ENCODE peak calls at places on chromosomes 1 and 21, in ten cellular contexts. One of them, this sample, is unnamed.

GRCh38 chr1:100397681-100398080 is 45.4 kb downstream of the CDC14A start:
- DNase-seq in upper lobe of left lung: no peak
- DNase-seq in neural crest cell: no peak
- DNase-seq in body of pancreas: no peak
- DNase-seq in osteocyte: no peak
- DNase-seq in psoas muscle: no peak
- DNase-seq in BE2C: no peak
- DNase-seq in thoracic aorta: no peak
- DNase-seq in esophagus squamous epithelium: no peak
- DNase-seq in A549: no peak
- DNase-seq in this sample: no peak

GRCh38 chr21:46613391-46613790 is 8.5 kb upstream of the S100B start:
- DNase-seq in upper lobe of left lung: no peak
- DNase-seq in neural crest cell: no peak
- DNase-seq in body of pancreas: no peak
- DNase-seq in osteocyte: no peak
- DNase-seq in psoas muscle: no peak
- DNase-seq in BE2C: no peak
- DNase-seq in thoracic aorta: no peak
- DNase-seq in esophagus squamous epithelium: no peak
- DNase-seq in A549: no peak
- DNase-seq in this sample: no peak

GRCh38 chr1:35894183-35894582 is 11.2 kb downstream of the AGO1 start:
- DNase-seq in upper lobe of left lung: no peak
- DNase-seq in neural crest cell: no peak
- DNase-seq in body of pancreas: peak
- DNase-seq in osteocyte: no peak
- DNase-seq in psoas muscle: peak
- DNase-seq in BE2C: no peak
- DNase-seq in thoracic aorta: no peak
- DNase-seq in esophagus squamous epithelium: peak
- DNase-seq in A549: no peak
- DNase-seq in this sample: peak

GRCh38 chr1:204493145-204493881 is 1.3 kb downstream of the PIK3C2B start:
- DNase-seq in upper lobe of left lung: no peak
- DNase-seq in neural crest cell: peak
- DNase-seq in body of pancreas: peak
- DNase-seq in osteocyte: no peak
- DNase-seq in psoas muscle: peak
- DNase-seq in BE2C: peak
- DNase-seq in thoracic aorta: no peak
- DNase-seq in esophagus squamous epithelium: no peak
- DNase-seq in A549: peak
- DNase-seq in this sample: no peak

GRCh38 chr1:48450505-48450904 is 21.5 kb downstream of the SPATA6 start:
- DNase-seq in upper lobe of left lung: no peak
- DNase-seq in neural crest cell: no peak
- DNase-seq in body of pancreas: no peak
- DNase-seq in osteocyte: no peak
- DNase-seq in psoas muscle: no peak
- DNase-seq in BE2C: no peak
- DNase-seq in thoracic aorta: no peak
- DNase-seq in esophagus squamous epithelium: no peak
- DNase-seq in A549: no peak
- DNase-seq in this sample: no peak

GRCh38 chr1:203996126-203996525 is 76.8 kb upstream of the SOX13 start:
- DNase-seq in upper lobe of left lung: no peak
- DNase-seq in neural crest cell: peak
- DNase-seq in body of pancreas: no peak
- DNase-seq in osteocyte: no peak
- DNase-seq in psoas muscle: no peak
- DNase-seq in BE2C: no peak
- DNase-seq in thoracic aorta: no peak
- DNase-seq in esophagus squamous epithelium: no peak
- DNase-seq in A549: no peak
- DNase-seq in this sample: no peak

GRCh38 chr1:69157046-69157756 is 410.5 kb upstream of the LRRC7 start:
- DNase-seq in upper lobe of left lung: no peak
- DNase-seq in neural crest cell: no peak
- DNase-seq in body of pancreas: no peak
- DNase-seq in osteocyte: no peak
- DNase-seq in psoas muscle: no peak
- DNase-seq in BE2C: no peak
- DNase-seq in thoracic aorta: no peak
- DNase-seq in esophagus squamous epithelium: no peak
- DNase-seq in A549: no peak
- DNase-seq in this sample: no peak

GRCh38 chr1:33741749-33742148 is 122.1 kb upstream of the HMGB4 start:
- DNase-seq in upper lobe of left lung: no peak
- DNase-seq in neural crest cell: no peak
- DNase-seq in body of pancreas: no peak
- DNase-seq in osteocyte: peak
- DNase-seq in psoas muscle: no peak
- DNase-seq in BE2C: no peak
- DNase-seq in thoracic aorta: no peak
- DNase-seq in esophagus squamous epithelium: no peak
- DNase-seq in A549: no peak
- DNase-seq in this sample: no peak

GRCh38 chr21:45469273-45470086 is 64.5 kb downstream of the COL18A1 start:
- DNase-seq in upper lobe of left lung: peak
- DNase-seq in neural crest cell: peak
- DNase-seq in body of pancreas: peak
- DNase-seq in osteocyte: no peak
- DNase-seq in psoas muscle: peak
- DNase-seq in BE2C: no peak
- DNase-seq in thoracic aorta: no peak
- DNase-seq in esophagus squamous epithelium: no peak
- DNase-seq in A549: no peak
- DNase-seq in this sample: no peak

DNA sequence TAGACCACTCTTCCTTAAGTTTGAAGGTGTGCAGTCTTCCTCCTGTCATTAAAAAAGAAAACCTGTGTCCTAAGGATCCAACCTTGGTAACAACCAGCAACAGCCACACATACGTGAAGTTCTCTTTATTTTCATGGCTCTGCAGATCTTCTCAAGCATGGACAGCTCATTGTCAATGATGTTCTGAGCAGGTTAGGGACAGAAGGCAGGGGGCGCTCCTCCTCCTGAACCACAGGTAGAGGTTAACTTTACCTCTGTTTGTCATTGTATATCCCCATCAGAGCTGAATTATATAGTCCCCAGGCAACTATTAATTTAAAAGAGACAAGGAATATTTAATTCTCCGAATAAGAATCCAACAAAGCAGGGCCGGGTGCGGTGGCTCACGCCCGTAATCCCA is 52.5 kb upstream of the CR2 start:
- DNase-seq in upper lobe of left lung: no peak
- DNase-seq in neural crest cell: no peak
- DNase-seq in body of pancreas: no peak
- DNase-seq in osteocyte: no peak
- DNase-seq in psoas muscle: no peak
- DNase-seq in BE2C: no peak
- DNase-seq in thoracic aorta: no peak
- DNase-seq in esophagus squamous epithelium: no peak
- DNase-seq in A549: no peak
- DNase-seq in this sample: no peak
- TF ChIP-seq CTCF in upper lobe of left lung: no peak
- TF ChIP-seq CTCF in neural crest cell: no peak
- TF ChIP-seq CTCF in body of pancreas: no peak
- TF ChIP-seq CTCF in osteocyte: no peak
- TF ChIP-seq CTCF in psoas muscle: no peak
- TF ChIP-seq CTCF in BE2C: peak
- TF ChIP-seq CTCF in thoracic aorta: no peak
- TF ChIP-seq CTCF in esophagus squamous epithelium: no peak
- TF ChIP-seq CTCF in A549: no peak
- TF ChIP-seq CTCF in this sample: no peak

GRCh38 chr21:28018741-28019669 is 973.7 kb downstream of the LTN1 start:
- DNase-seq in upper lobe of left lung: peak
- DNase-seq in neural crest cell: no peak
- DNase-seq in body of pancreas: peak
- DNase-seq in osteocyte: no peak
- DNase-seq in psoas muscle: peak
- DNase-seq in BE2C: peak
- DNase-seq in thoracic aorta: no peak
- DNase-seq in esophagus squamous epithelium: no peak
- DNase-seq in A549: no peak
- DNase-seq in this sample: no peak
- TF ChIP-seq CTCF in upper lobe of left lung: no peak
- TF ChIP-seq CTCF in neural crest cell: no peak
- TF ChIP-seq CTCF in body of pancreas: peak
- TF ChIP-seq CTCF in osteocyte: no peak
- TF ChIP-seq CTCF in psoas muscle: peak
- TF ChIP-seq CTCF in BE2C: peak
- TF ChIP-seq CTCF in thoracic aorta: no peak
- TF ChIP-seq CTCF in esophagus squamous epithelium: no peak
- TF ChIP-seq CTCF in A549: no peak
- TF ChIP-seq CTCF in this sample: no peak

GRCh38 chr21:19322360-19322759 is 918.8 kb upstream of the TMPRSS15 start:
- DNase-seq in upper lobe of left lung: no peak
- DNase-seq in neural crest cell: no peak
- DNase-seq in body of pancreas: no peak
- DNase-seq in osteocyte: no peak
- DNase-seq in psoas muscle: no peak
- DNase-seq in BE2C: no peak
- DNase-seq in thoracic aorta: no peak
- DNase-seq in esophagus squamous epithelium: no peak
- DNase-seq in A549: no peak
- DNase-seq in this sample: no peak
- TF ChIP-seq CTCF in upper lobe of left lung: no peak
- TF ChIP-seq CTCF in neural crest cell: peak
- TF ChIP-seq CTCF in body of pancreas: peak
- TF ChIP-seq CTCF in osteocyte: peak
- TF ChIP-seq CTCF in psoas muscle: no peak
- TF ChIP-seq CTCF in BE2C: peak
- TF ChIP-seq CTCF in thoracic aorta: no peak
- TF ChIP-seq CTCF in esophagus squamous epithelium: no peak
- TF ChIP-seq CTCF in A549: no peak
- TF ChIP-seq CTCF in this sample: no peak

GRCh38 chr1:22526677-22527076 is 36.6 kb upstream of the EPHA8 start:
- DNase-seq in upper lobe of left lung: no peak
- DNase-seq in neural crest cell: no peak
- DNase-seq in body of pancreas: no peak
- DNase-seq in osteocyte: no peak
- DNase-seq in psoas muscle: no peak
- DNase-seq in BE2C: no peak
- DNase-seq in thoracic aorta: no peak
- DNase-seq in esophagus squamous epithelium: no peak
- DNase-seq in A549: no peak
- DNase-seq in this sample: no peak

GRCh38 chr1:22528451-22528850 is 34.8 kb upstream of the EPHA8 start:
- DNase-seq in upper lobe of left lung: no peak
- DNase-seq in neural crest cell: no peak
- DNase-seq in body of pancreas: no peak
- DNase-seq in osteocyte: no peak
- DNase-seq in psoas muscle: no peak
- DNase-seq in BE2C: no peak
- DNase-seq in thoracic aorta: no peak
- DNase-seq in esophagus squamous epithelium: no peak
- DNase-seq in A549: no peak
- DNase-seq in this sample: no peak

GRCh38 chr1:22527122-22527521 is 36.2 kb upstream of the EPHA8 start:
- DNase-seq in upper lobe of left lung: no peak
- DNase-seq in neural crest cell: no peak
- DNase-seq in body of pancreas: peak
- DNase-seq in osteocyte: no peak
- DNase-seq in psoas muscle: no peak
- DNase-seq in BE2C: peak
- DNase-seq in thoracic aorta: no peak
- DNase-seq in esophagus squamous epithelium: no peak
- DNase-seq in A549: no peak
- DNase-seq in this sample: no peak

GRCh38 chr1:22526098-22526497 is 37.2 kb upstream of the EPHA8 start:
- DNase-seq in upper lobe of left lung: no peak
- DNase-seq in neural crest cell: no peak
- DNase-seq in body of pancreas: peak
- DNase-seq in osteocyte: no peak
- DNase-seq in psoas muscle: no peak
- DNase-seq in BE2C: no peak
- DNase-seq in thoracic aorta: no peak
- DNase-seq in esophagus squamous epithelium: no peak
- DNase-seq in A549: no peak
- DNase-seq in this sample: no peak

GRCh38 chr1:22527555-22528296 is 35.6 kb upstream of the EPHA8 start:
- DNase-seq in upper lobe of left lung: no peak
- DNase-seq in neural crest cell: no peak
- DNase-seq in body of pancreas: peak
- DNase-seq in osteocyte: no peak
- DNase-seq in psoas muscle: no peak
- DNase-seq in BE2C: peak
- DNase-seq in thoracic aorta: no peak
- DNase-seq in esophagus squamous epithelium: no peak
- DNase-seq in A549: no peak
- DNase-seq in this sample: no peak
- TF ChIP-seq CTCF in upper lobe of left lung: no peak
- TF ChIP-seq CTCF in neural crest cell: peak
- TF ChIP-seq CTCF in body of pancreas: peak
- TF ChIP-seq CTCF in osteocyte: peak
- TF ChIP-seq CTCF in psoas muscle: no peak
- TF ChIP-seq CTCF in BE2C: peak
- TF ChIP-seq CTCF in thoracic aorta: no peak
- TF ChIP-seq CTCF in esophagus squamous epithelium: no peak
- TF ChIP-seq CTCF in A549: no peak
- TF ChIP-seq CTCF in this sample: no peak

GRCh38 chr1:205972491-205973168 is 29.4 kb upstream of the SLC26A9 start:
- DNase-seq in upper lobe of left lung: no peak
- DNase-seq in neural crest cell: no peak
- DNase-seq in body of pancreas: no peak
- DNase-seq in osteocyte: no peak
- DNase-seq in psoas muscle: no peak
- DNase-seq in BE2C: peak
- DNase-seq in thoracic aorta: no peak
- DNase-seq in esophagus squamous epithelium: no peak
- DNase-seq in A549: no peak
- DNase-seq in this sample: no peak
- TF ChIP-seq CTCF in upper lobe of left lung: no peak
- TF ChIP-seq CTCF in neural crest cell: no peak
- TF ChIP-seq CTCF in body of pancreas: no peak
- TF ChIP-seq CTCF in osteocyte: no peak
- TF ChIP-seq CTCF in psoas muscle: no peak
- TF ChIP-seq CTCF in BE2C: no peak
- TF ChIP-seq CTCF in thoracic aorta: no peak
- TF ChIP-seq CTCF in esophagus squamous epithelium: no peak
- TF ChIP-seq CTCF in A549: no peak
- TF ChIP-seq CTCF in this sample: no peak